ENCODE peak calls at places on chromosome 14, in nine cellular contexts. V is AG10803, A is tibial artery, U is OCI-LY7, R is fibroblast of lung, X is esophagus muscularis mucosa, I is heart right ventricle, D is astrocyte of the spinal cord, L is LNCaP clone FGC. E is an unnamed sample.

GRCh38 chr14:26811756-26812305 is 214.0 kb upstream of the NOVA1 start:
- DNase-seq in V (no peak), A (no peak), U (no peak), R (peak), X (no peak), I (no peak), D (peak), L (peak), E (no peak)

GRCh38 chr14:54597795-54598443 is 31.0 kb downstream of the SAMD4A start:
- DNase-seq in V (peak), A (no peak), U (no peak), R (peak), X (no peak), I (no peak), D (peak), L (no peak), E (no peak)

GRCh38 chr14:67636361-67636919 is 16.7 kb downstream of the ARG2 start:
- DNase-seq in V (peak), A (no peak), U (peak), R (peak), X (no peak), I (no peak), D (peak), L (no peak), E (no peak)

GRCh38 chr14:64123241-64123956 is 170.8 kb downstream of the ESR2 start:
- DNase-seq in V (no peak), A (no peak), U (no peak), R (no peak), X (no peak), I (no peak), D (no peak), L (no peak), E (no peak)

GRCh38 chr14:55874785-55875184 is 243.4 kb upstream of the PELI2 start:
- DNase-seq in V (no peak), A (no peak), U (no peak), R (no peak), X (no peak), I (no peak), D (no peak), L (no peak), E (no peak)

GRCh38 chr14:26008290-26008689 is 589.5 kb downstream of the NOVA1 start:
- DNase-seq in V (no peak), A (no peak), U (no peak), R (peak), X (no peak), I (no peak), D (no peak), L (no peak), E (no peak)

GRCh38 chr14:85359505-85359904 is 170.4 kb upstream of the FLRT2 start:
- DNase-seq in V (no peak), A (no peak), U (no peak), R (no peak), X (no peak), I (no peak), D (no peak), L (no peak), E (no peak)

GRCh38 chr14:92686763-92687427 is 61.5 kb downstream of the LGMN start:
- DNase-seq in V (peak), A (peak), U (peak), R (peak), X (no peak), I (peak), D (peak), L (no peak), E (no peak)

GRCh38 chr14:82999802-83000201 is 1466.1 kb upstream of the SEL1L start:
- DNase-seq in V (no peak), A (no peak), U (no peak), R (peak), X (no peak), I (no peak), D (no peak), L (no peak), E (no peak)

GRCh38 chr14:72801381-72801812 is 92.5 kb downstream of the DPF3 start:
- DNase-seq in V (peak), A (no peak), U (no peak), R (peak), X (no peak), I (no peak), D (peak), L (no peak), E (peak)

GRCh38 chr14:24307575-24308341 is at the start of gene CIDEB:
- DNase-seq in V (peak), A (no peak), U (peak), R (peak), X (no peak), I (peak), D (peak), L (no peak), E (peak)

GRCh38 chr14:62632771-62633170 is 412.5 kb downstream of the KCNH5 start:
- DNase-seq in V (no peak), A (no peak), U (no peak), R (no peak), X (peak), I (no peak), D (no peak), L (no peak), E (no peak)

GRCh38 chr14:88559852-88560251 is 3.0 kb upstream of the ZC3H14 start:
- DNase-seq in V (peak), A (no peak), U (peak), R (peak), X (no peak), I (no peak), D (peak), L (no peak), E (peak)

GRCh38 chr14:93953263-93953662 is 23.1 kb downstream of the ASB2 start:
- DNase-seq in V (no peak), A (no peak), U (peak), R (no peak), X (no peak), I (no peak), D (no peak), L (no peak), E (no peak)

GRCh38 chr14:81831128-81831815 is 297.6 kb upstream of the SEL1L start:
- DNase-seq in V (no peak), A (peak), U (no peak), R (no peak), X (peak), I (peak), D (no peak), L (peak), E (no peak)

GRCh38 chr14:79549515-79549914 is 661.8 kb downstream of the DIO2 start:
- DNase-seq in V (peak), A (no peak), U (no peak), R (no peak), X (no peak), I (no peak), D (peak), L (no peak), E (no peak)

GRCh38 chr14:64605926-64606685 is 56.3 kb downstream of the PPP1R36 start:
- DNase-seq in V (no peak), A (no peak), U (no peak), R (no peak), X (no peak), I (no peak), D (no peak), L (no peak), E (no peak)

GRCh38 chr14:61889914-61890351 is 127.7 kb downstream of the SNAPC1 start:
- DNase-seq in V (no peak), A (no peak), U (peak), R (no peak), X (no peak), I (no peak), D (no peak), L (no peak), E (no peak)

GRCh38 chr14:20035938-20036337 is at the start of gene OR4K13:
- DNase-seq in V (no peak), A (no peak), U (no peak), R (no peak), X (no peak), I (no peak), D (no peak), L (no peak), E (no peak)

GRCh38 chr14:92105073-92105844 is 1.1 kb downstream of the ATXN3 start:
- DNase-seq in V (no peak), A (no peak), U (no peak), R (peak), X (no peak), I (no peak), D (no peak), L (no peak), E (no peak)

GRCh38 chr14:95518045-95518751 is 1.7 kb upstream of the SYNE3 start:
- DNase-seq in V (peak), A (no peak), U (no peak), R (no peak), X (no peak), I (no peak), D (peak), L (no peak), E (no peak)

GRCh38 chr14:87170179-87170578 is 822.8 kb downstream of the GALC start:
- DNase-seq in V (no peak), A (no peak), U (no peak), R (no peak), X (no peak), I (no peak), D (no peak), L (no peak), E (no peak)

GRCh38 chr14:42224053-42224888 is 617.6 kb downstream of the LRFN5 start:
- DNase-seq in V (peak), A (no peak), U (peak), R (peak), X (no peak), I (peak), D (peak), L (peak), E (peak)

GRCh38 chr14:29789475-29789874 is 138.2 kb downstream of the PRKD1 start:
- DNase-seq in V (no peak), A (no peak), U (no peak), R (no peak), X (no peak), I (no peak), D (no peak), L (no peak), E (no peak)

GRCh38 chr14:103275000-103275399 is 59.0 kb upstream of the EIF5 start:
- DNase-seq in V (no peak), A (no peak), U (no peak), R (no peak), X (no peak), I (no peak), D (no peak), L (no peak), E (no peak)

GRCh38 chr14:103271189-103271588 is 62.8 kb upstream of the EIF5 start:
- DNase-seq in V (no peak), A (no peak), U (no peak), R (no peak), X (no peak), I (no peak), D (no peak), L (no peak), E (no peak)

GRCh38 chr14:103273847-103274615 is 60.0 kb upstream of the EIF5 start:
- DNase-seq in V (no peak), A (no peak), U (no peak), R (no peak), X (no peak), I (no peak), D (no peak), L (no peak), E (no peak)

DNA sequence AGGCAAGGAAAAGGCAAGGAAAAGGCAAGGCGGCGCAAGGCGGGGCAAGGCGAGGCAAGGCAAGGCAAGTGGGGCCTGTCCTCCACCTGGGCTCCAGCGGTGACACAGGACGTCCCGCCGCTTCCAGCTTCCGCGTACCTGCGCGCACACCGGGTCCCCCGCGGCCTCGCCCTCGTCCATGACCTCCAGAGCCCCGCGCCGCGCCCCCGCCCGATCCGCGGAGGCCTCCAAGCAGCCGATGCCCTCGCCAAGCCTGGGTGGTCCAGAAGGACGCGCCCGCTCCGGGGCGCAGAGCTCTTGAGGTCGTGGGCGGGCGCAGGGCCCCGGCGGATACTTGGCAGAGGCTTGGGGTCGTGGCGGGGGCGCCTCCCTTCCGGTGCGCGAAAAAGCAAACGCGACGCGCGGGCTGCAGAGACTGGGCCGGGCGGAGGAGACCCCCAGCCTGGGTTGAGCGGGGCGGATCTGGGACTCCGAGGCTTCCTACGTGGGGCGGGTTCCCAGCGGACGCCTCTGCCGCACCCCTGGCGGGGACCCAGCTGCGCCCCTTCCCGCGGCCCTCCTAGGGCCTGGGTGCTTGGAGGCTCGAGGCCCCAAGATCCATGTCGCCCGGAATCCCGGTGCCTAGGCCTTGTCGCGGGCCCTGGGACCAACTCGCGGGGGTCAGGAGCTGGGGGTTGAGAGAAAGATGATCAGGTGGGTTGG is 60.7 kb upstream of the EIF5 start:
- DNase-seq in V (no peak), A (no peak), U (no peak), R (no peak), X (no peak), I (no peak), D (no peak), L (no peak), E (no peak)
- H3K4me3 ChIP-seq in V (no peak), A (peak), U (no peak), R (no peak), X (peak), I (peak), D (no peak), L (no peak), E (peak)

GRCh38 chr14:32472081-32472480 is 143.0 kb downstream of the AKAP6 start:
- DNase-seq in V (no peak), A (no peak), U (no peak), R (no peak), X (no peak), I (no peak), D (no peak), L (no peak), E (no peak)

GRCh38 chr14:32468955-32469354 is 139.9 kb downstream of the AKAP6 start:
- DNase-seq in V (peak), A (no peak), U (no peak), R (peak), X (no peak), I (no peak), D (peak), L (no peak), E (peak)

GRCh38 chr14:32470161-32470705 is 141.1 kb downstream of the AKAP6 start:
- DNase-seq in V (no peak), A (no peak), U (no peak), R (no peak), X (no peak), I (no peak), D (no peak), L (no peak), E (no peak)

GRCh38 chr14:32471183-32471582 is 142.1 kb downstream of the AKAP6 start:
- DNase-seq in V (no peak), A (no peak), U (no peak), R (no peak), X (no peak), I (no peak), D (no peak), L (no peak), E (no peak)

GRCh38 chr14:32469388-32470160 is 140.5 kb downstream of the AKAP6 start:
- DNase-seq in V (peak), A (no peak), U (peak), R (peak), X (no peak), I (no peak), D (peak), L (peak), E (peak)
- TF ChIP-seq CTCF in V (peak), A (peak), U (peak), R (peak), X (peak), I (no peak), D (peak), L (peak), E (peak)

GRCh38 chr14:74956000-74956279 is 543 bp upstream of the PGF start:
- DNase-seq in V (no peak), A (no peak), U (no peak), R (no peak), X (no peak), I (no peak), D (no peak), L (no peak), E (no peak)
- H3K4me3 ChIP-seq in V (peak), A (peak), U (no peak), R (no peak), X (peak), I (peak), D (no peak), L (no peak), E (peak)

GRCh38 chr14:105166571-105167302 is 1.8 kb downstream of the JAG2 start:
- DNase-seq in V (no peak), A (no peak), U (no peak), R (no peak), X (no peak), I (no peak), D (no peak), L (no peak), E (no peak)

GRCh38 chr14:105168979-105169507 is 467 bp upstream of the JAG2 start:
- DNase-seq in V (no peak), A (no peak), U (peak), R (no peak), X (no peak), I (peak), D (no peak), L (no peak), E (no peak)

GRCh38 chr14:105168496-105168978 is at the start of gene JAG2:
- DNase-seq in V (no peak), A (no peak), U (peak), R (no peak), X (no peak), I (peak), D (no peak), L (no peak), E (no peak)

GRCh38 chr14:105168093-105168420 is 519 bp downstream of the JAG2 start:
- DNase-seq in V (no peak), A (no peak), U (no peak), R (no peak), X (no peak), I (no peak), D (no peak), L (no peak), E (no peak)

DNA sequence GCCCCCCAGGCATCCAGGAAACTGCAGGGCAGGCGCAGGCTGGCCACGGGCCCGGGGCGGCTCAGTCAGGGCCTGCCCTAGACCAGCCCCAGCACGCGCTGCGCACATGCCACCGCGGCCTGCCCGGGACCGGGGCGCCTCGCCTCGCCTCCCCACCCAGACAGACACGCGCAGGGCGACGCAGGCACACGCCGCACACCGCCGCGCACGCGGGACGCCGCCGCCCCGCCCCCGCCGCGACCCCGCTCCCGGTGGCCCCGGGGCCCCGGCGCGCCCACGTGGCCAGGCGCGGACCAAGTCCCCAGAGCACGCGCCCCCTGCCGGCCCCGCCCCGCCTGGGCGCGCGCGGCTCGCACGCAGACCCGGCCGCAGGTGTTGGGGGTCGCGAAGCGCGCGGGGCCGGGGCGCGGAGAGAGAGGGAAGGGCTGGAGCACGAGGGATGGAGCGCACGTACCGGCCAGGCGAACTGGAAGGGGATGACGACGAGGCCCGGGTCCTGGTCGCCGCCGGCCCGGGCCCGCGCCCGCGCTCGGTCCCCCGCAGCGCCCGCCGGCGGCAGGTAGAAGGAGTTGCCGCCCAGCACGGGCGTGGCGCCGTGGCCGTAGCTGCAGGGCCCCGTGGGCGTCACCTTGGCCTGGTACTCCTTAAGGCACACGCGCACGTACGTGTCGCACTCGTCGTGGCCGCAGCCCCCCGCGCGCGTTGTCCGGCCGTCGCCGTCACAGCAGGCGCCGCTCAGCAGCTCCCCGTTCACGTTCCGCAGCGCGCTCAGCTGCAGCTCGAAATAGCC is 1.1 kb downstream of the JAG2 start:
- DNase-seq in V (no peak), A (no peak), U (no peak), R (no peak), X (no peak), I (no peak), D (no peak), L (peak), E (no peak)
- TF ChIP-seq CTCF in V (no peak), A (no peak), U (peak), R (no peak), X (no peak), I (no peak), D (no peak), L (peak), E (no peak)

DNA sequence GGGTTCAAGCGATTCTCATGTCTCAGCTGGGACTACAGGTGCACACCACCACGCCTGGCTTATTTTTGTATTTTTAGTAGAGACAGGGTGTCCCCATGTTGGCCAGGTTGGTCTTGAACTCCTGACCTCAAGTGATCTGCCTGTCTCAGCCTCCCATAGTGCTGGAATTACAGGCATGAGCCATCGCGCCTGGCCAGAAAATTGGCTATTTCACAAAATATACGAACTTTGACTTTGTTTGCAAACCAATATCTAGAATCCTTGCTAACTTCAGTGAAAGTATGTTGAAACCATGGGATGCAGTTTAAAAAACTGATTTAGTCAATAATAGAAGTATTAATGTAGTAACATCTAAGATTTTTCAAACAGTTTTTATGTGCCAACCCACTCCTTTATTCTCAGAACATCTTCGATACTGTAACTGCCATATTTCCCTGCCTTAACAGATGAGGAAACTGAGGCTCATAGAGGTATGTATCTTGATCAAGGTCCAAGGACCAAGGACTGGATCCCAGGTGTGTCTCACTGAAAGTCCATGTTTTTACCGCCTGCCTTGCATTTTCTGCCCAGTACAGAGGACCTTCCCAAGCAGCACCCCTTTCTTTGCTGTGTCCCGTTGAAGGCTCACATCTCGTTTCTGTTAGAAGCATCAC is 54.5 kb downstream of the SMOC1 start:
- DNase-seq in V (no peak), A (no peak), U (no peak), R (no peak), X (no peak), I (no peak), D (no peak), L (no peak), E (no peak)
- H3K4me3 ChIP-seq in V (no peak), A (no peak), U (no peak), R (no peak), X (no peak), I (no peak), D (no peak), L (no peak), E (no peak)

GRCh38 chr14:51396222-51396815 is 156.3 kb downstream of the TMX1 start:
- DNase-seq in V (peak), A (no peak), U (no peak), R (peak), X (no peak), I (peak), D (peak), L (no peak), E (peak)

GRCh38 chr14:51394391-51394790 is 154.3 kb downstream of the TMX1 start:
- DNase-seq in V (peak), A (no peak), U (no peak), R (peak), X (no peak), I (no peak), D (no peak), L (no peak), E (no peak)

GRCh38 chr14:51398898-51399297 is 158.9 kb downstream of the TMX1 start:
- DNase-seq in V (peak), A (no peak), U (no peak), R (peak), X (no peak), I (no peak), D (peak), L (no peak), E (no peak)

GRCh38 chr14:51394804-51395203 is 154.8 kb downstream of the TMX1 start:
- DNase-seq in V (peak), A (no peak), U (no peak), R (no peak), X (no peak), I (no peak), D (no peak), L (peak), E (no peak)

GRCh38 chr14:51395361-51395849 is 155.4 kb downstream of the TMX1 start:
- DNase-seq in V (peak), A (no peak), U (no peak), R (peak), X (no peak), I (peak), D (peak), L (no peak), E (peak)
- TF ChIP-seq CTCF in V (peak), A (no peak), U (no peak), R (no peak), X (no peak), I (no peak), D (no peak), L (no peak), E (no peak)

E was measured in astrocyte of the cerebellum.